ENCODE peak calls at places on chromosomes 7 and 10, in seven cellular contexts. One of them, this sample, is unnamed.
A peak's percentile ranks its signal among the peaks of the same experiment; 100 is the strongest.

GRCh38 chr7:111560773-111561658 is 1.3 kb downstream of the IMMP2L start:
- DNase-seq in mammary epithelial cell: peak; percentile 48
- DNase-seq in AG04450: no peak
- DNase-seq in MM.1S: no peak
- DNase-seq in aorta: no peak
- DNase-seq in kidney: no peak
- DNase-seq in hepatocyte: peak; percentile 19
- DNase-seq in this sample: no peak

GRCh38 chr7:128948976-128949760 is 11.4 kb downstream of the IRF5 start:
- DNase-seq in hepatocyte: no peak
- DNase-seq in MM.1S: no peak
- DNase-seq in kidney: no peak
- DNase-seq in mammary epithelial cell: no peak
- DNase-seq in aorta: no peak
- DNase-seq in AG04450: no peak
- DNase-seq in this sample: no peak

GRCh38 chr10:110501142-110501937 is 3.6 kb downstream of the DUSP5 start:
- DNase-seq in hepatocyte: peak; percentile 92
- DNase-seq in mammary epithelial cell: peak; percentile 92
- DNase-seq in aorta: peak; percentile 93
- DNase-seq in MM.1S: peak; percentile 77
- DNase-seq in kidney: peak; percentile 95
- DNase-seq in AG04450: peak; percentile 78
- DNase-seq in this sample: no peak

GRCh38 chr10:53598914-53599313 is 826.3 kb upstream of the MBL2 start:
- DNase-seq in kidney: no peak
- DNase-seq in aorta: no peak
- DNase-seq in MM.1S: no peak
- DNase-seq in mammary epithelial cell: peak; percentile 92
- DNase-seq in hepatocyte: no peak
- DNase-seq in AG04450: no peak
- DNase-seq in this sample: peak; percentile 25

GRCh38 chr10:113015201-113015600 is 65.2 kb downstream of the TCF7L2 start:
- DNase-seq in AG04450: no peak
- DNase-seq in kidney: no peak
- DNase-seq in mammary epithelial cell: no peak
- DNase-seq in MM.1S: no peak
- DNase-seq in aorta: no peak
- DNase-seq in hepatocyte: no peak
- DNase-seq in this sample: no peak

GRCh38 chr10:70053896-70054641 is 1.4 kb downstream of the MACROH2A2 start:
- DNase-seq in aorta: peak; percentile 50
- DNase-seq in AG04450: no peak
- DNase-seq in MM.1S: no peak
- DNase-seq in mammary epithelial cell: peak; percentile 32
- DNase-seq in kidney: no peak
- DNase-seq in hepatocyte: peak; percentile 47
- DNase-seq in this sample: no peak

GRCh38 chr7:65239707-65240352 is 133.8 kb upstream of the ZNF92 start:
- DNase-seq in MM.1S: no peak
- DNase-seq in kidney: peak; percentile 80
- DNase-seq in hepatocyte: peak; percentile 60
- DNase-seq in AG04450: no peak
- DNase-seq in aorta: peak; percentile 54
- DNase-seq in mammary epithelial cell: peak; percentile 8
- DNase-seq in this sample: no peak

GRCh38 chr7:29289156-29290021 is 94.8 kb downstream of the CHN2 start:
- DNase-seq in aorta: peak; percentile 66
- DNase-seq in AG04450: no peak
- DNase-seq in hepatocyte: no peak
- DNase-seq in mammary epithelial cell: no peak
- DNase-seq in kidney: no peak
- DNase-seq in MM.1S: no peak
- DNase-seq in this sample: no peak

GRCh38 chr7:76369011-76369410 is 10.2 kb upstream of the YWHAG start:
- DNase-seq in hepatocyte: no peak
- DNase-seq in aorta: no peak
- DNase-seq in kidney: peak; percentile 29
- DNase-seq in MM.1S: no peak
- DNase-seq in mammary epithelial cell: peak; percentile 31
- DNase-seq in AG04450: no peak
- DNase-seq in this sample: no peak

GRCh38 chr10:3331104-3331645 is 158.6 kb upstream of the PITRM1 start:
- DNase-seq in kidney: no peak
- DNase-seq in aorta: no peak
- DNase-seq in hepatocyte: no peak
- DNase-seq in mammary epithelial cell: no peak
- DNase-seq in AG04450: no peak
- DNase-seq in MM.1S: no peak
- DNase-seq in this sample: no peak

GRCh38 chr7:140222797-140223196 is 46.0 kb upstream of the KDM7A start:
- DNase-seq in AG04450: no peak
- DNase-seq in MM.1S: no peak
- DNase-seq in mammary epithelial cell: no peak
- DNase-seq in kidney: no peak
- DNase-seq in aorta: no peak
- DNase-seq in hepatocyte: no peak
- DNase-seq in this sample: no peak

GRCh38 chr7:140229591-140230516 is 53.1 kb upstream of the KDM7A start:
- DNase-seq in aorta: peak; percentile 49
- DNase-seq in MM.1S: peak; percentile 59
- DNase-seq in kidney: peak; percentile 80
- DNase-seq in AG04450: no peak
- DNase-seq in mammary epithelial cell: no peak
- DNase-seq in hepatocyte: no peak
- DNase-seq in this sample: no peak

GRCh38 chr7:140223515-140224221 is 46.9 kb upstream of the KDM7A start:
- DNase-seq in aorta: no peak
- DNase-seq in MM.1S: no peak
- DNase-seq in AG04450: no peak
- DNase-seq in mammary epithelial cell: no peak
- DNase-seq in kidney: no peak
- DNase-seq in hepatocyte: no peak
- DNase-seq in this sample: no peak

GRCh38 chr7:140229101-140229525 is 52.3 kb upstream of the KDM7A start:
- DNase-seq in AG04450: no peak
- DNase-seq in kidney: no peak
- DNase-seq in aorta: no peak
- DNase-seq in mammary epithelial cell: no peak
- DNase-seq in MM.1S: no peak
- DNase-seq in hepatocyte: no peak
- DNase-seq in this sample: no peak

DNA sequence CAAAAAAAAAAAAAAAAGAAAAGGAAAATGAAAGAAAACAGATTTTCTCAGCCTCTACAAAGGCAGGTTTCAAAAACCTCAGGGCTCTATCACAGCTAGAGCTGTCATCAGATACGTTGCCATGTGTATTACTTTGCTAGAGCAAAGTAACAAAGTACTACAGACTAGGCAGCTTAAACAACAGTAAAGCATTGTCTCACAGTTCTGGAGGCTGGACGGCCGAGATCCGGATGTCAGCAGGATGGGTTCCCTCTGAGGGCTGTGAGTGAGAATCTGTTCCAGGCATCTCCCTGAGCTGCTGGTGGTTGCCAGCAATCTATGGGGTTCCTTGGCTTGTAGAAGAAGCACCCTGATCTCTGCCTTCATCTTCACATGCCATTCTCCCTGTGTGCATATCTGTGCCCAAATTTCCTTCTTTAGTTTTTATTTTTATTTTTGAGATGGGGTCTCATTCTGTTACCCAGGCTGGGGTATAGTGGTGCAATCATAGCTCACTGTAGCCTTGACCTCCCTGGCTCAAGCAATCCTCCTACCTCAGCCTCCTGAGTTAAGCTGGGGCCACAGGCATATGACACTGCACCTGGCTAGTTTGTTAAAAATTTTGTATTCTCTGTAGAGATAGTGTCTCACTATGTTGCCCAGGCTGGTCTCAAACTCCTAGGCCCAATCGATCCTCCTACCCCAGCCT is 48.9 kb upstream of the KDM7A start:
- DNase-seq in mammary epithelial cell: no peak
- DNase-seq in MM.1S: peak; percentile 42
- DNase-seq in hepatocyte: no peak
- DNase-seq in kidney: no peak
- DNase-seq in AG04450: no peak
- DNase-seq in aorta: no peak
- DNase-seq in this sample: no peak
- H3K27ac ChIP-seq in mammary epithelial cell: no peak overlapping the region
- H3K27ac ChIP-seq in MM.1S: no peak overlapping the region
- H3K27ac ChIP-seq in hepatocyte: no peak overlapping the region
- H3K27ac ChIP-seq in kidney: no peak overlapping the region
- H3K27ac ChIP-seq in AG04450: no peak overlapping the region
- H3K27ac ChIP-seq in aorta: no peak overlapping the region
- H3K27ac ChIP-seq in this sample: no peak overlapping the region

GRCh38 chr7:36600314-36600682 is 124.0 kb downstream of the AOAH start:
- DNase-seq in MM.1S: no peak
- DNase-seq in AG04450: no peak
- DNase-seq in mammary epithelial cell: no peak
- DNase-seq in hepatocyte: no peak
- DNase-seq in kidney: no peak
- DNase-seq in aorta: no peak
- DNase-seq in this sample: no peak

GRCh38 chr7:36600869-36601530 is 123.3 kb downstream of the AOAH start:
- DNase-seq in mammary epithelial cell: peak; percentile 89
- DNase-seq in kidney: no peak
- DNase-seq in aorta: no peak
- DNase-seq in MM.1S: no peak
- DNase-seq in AG04450: peak; percentile 8
- DNase-seq in hepatocyte: peak; percentile 56
- DNase-seq in this sample: peak; percentile 23

GRCh38 chr7:36598056-36598675 is 126.1 kb downstream of the AOAH start:
- DNase-seq in aorta: no peak
- DNase-seq in mammary epithelial cell: no peak
- DNase-seq in MM.1S: no peak
- DNase-seq in kidney: no peak
- DNase-seq in AG04450: no peak
- DNase-seq in hepatocyte: peak; percentile 19
- DNase-seq in this sample: no peak

GRCh38 chr7:36601596-36601995 is 122.7 kb downstream of the AOAH start:
- DNase-seq in MM.1S: no peak
- DNase-seq in hepatocyte: no peak
- DNase-seq in aorta: no peak
- DNase-seq in kidney: no peak
- DNase-seq in mammary epithelial cell: no peak
- DNase-seq in AG04450: no peak
- DNase-seq in this sample: no peak

DNA sequence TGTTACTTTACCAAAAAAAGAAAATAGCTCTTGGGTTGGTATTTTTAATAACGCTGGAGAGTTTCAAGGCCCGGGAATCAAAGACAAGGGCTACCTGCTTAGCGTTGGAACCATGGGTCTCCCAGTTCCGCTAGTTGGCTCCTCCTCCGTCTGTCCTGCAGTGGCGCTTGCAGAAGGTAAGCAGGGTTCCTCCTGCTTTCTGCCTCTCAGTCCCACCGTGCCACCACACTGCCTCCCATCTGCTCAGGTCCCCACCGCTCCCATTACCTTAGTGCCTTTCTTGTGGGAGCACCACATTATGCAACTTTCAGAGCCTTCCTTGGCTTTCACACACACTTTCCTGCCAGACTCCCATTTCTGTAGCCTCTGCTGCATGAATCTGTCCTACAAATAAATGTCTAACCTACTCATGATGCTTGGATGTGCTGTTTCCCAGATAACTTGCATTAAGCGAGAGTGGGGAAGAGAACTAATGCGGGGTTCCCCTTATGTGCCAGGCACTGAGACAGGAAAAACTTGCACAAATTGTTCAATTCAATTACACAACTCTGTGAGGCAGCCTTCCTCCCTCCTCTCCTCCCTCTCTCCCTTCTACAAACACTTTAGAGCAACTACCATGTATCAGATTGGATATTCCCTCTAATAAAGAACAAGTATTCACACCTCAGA is 124.5 kb downstream of the AOAH start:
- DNase-seq in kidney: no peak
- DNase-seq in hepatocyte: no peak
- DNase-seq in mammary epithelial cell: peak; percentile 26
- DNase-seq in MM.1S: no peak
- DNase-seq in AG04450: no peak
- DNase-seq in aorta: no peak
- DNase-seq in this sample: no peak
- H3K27ac ChIP-seq in kidney: no peak overlapping the region
- H3K27ac ChIP-seq in hepatocyte: no peak overlapping the region
- H3K27ac ChIP-seq in mammary epithelial cell: no peak overlapping the region
- H3K27ac ChIP-seq in MM.1S: no peak overlapping the region
- H3K27ac ChIP-seq in AG04450: no peak overlapping the region
- H3K27ac ChIP-seq in aorta: no peak overlapping the region
- H3K27ac ChIP-seq in this sample: no peak overlapping the region

GRCh38 chr7:51455513-51455912 is 138.9 kb upstream of the COBL start:
- DNase-seq in kidney: no peak
- DNase-seq in AG04450: no peak
- DNase-seq in mammary epithelial cell: no peak
- DNase-seq in aorta: no peak
- DNase-seq in hepatocyte: no peak
- DNase-seq in MM.1S: no peak
- DNase-seq in this sample: no peak
- H3K27ac ChIP-seq in kidney: no peak overlapping the region
- H3K27ac ChIP-seq in AG04450: no peak overlapping the region
- H3K27ac ChIP-seq in mammary epithelial cell: no peak overlapping the region
- H3K27ac ChIP-seq in aorta: no peak overlapping the region
- H3K27ac ChIP-seq in hepatocyte: no peak overlapping the region
- H3K27ac ChIP-seq in MM.1S: no peak overlapping the region
- H3K27ac ChIP-seq in this sample: no peak overlapping the region

GRCh38 chr10:86048973-86049372 is 317.6 kb downstream of the GRID1 start:
- DNase-seq in AG04450: no peak
- DNase-seq in aorta: no peak
- DNase-seq in MM.1S: no peak
- DNase-seq in hepatocyte: no peak
- DNase-seq in kidney: no peak
- DNase-seq in mammary epithelial cell: no peak
- DNase-seq in this sample: no peak

GRCh38 chr10:86047588-86047987 is 319.0 kb downstream of the GRID1 start:
- DNase-seq in MM.1S: peak; percentile 65
- DNase-seq in mammary epithelial cell: no peak
- DNase-seq in hepatocyte: no peak
- DNase-seq in aorta: no peak
- DNase-seq in AG04450: no peak
- DNase-seq in kidney: no peak
- DNase-seq in this sample: no peak

GRCh38 chr10:86046845-86047460 is 319.6 kb downstream of the GRID1 start:
- DNase-seq in hepatocyte: no peak
- DNase-seq in AG04450: no peak
- DNase-seq in aorta: no peak
- DNase-seq in MM.1S: no peak
- DNase-seq in mammary epithelial cell: no peak
- DNase-seq in kidney: no peak
- DNase-seq in this sample: no peak

GRCh38 chr10:86048571-86048970 is 318.0 kb downstream of the GRID1 start:
- DNase-seq in kidney: no peak
- DNase-seq in hepatocyte: no peak
- DNase-seq in AG04450: no peak
- DNase-seq in MM.1S: no peak
- DNase-seq in mammary epithelial cell: no peak
- DNase-seq in aorta: no peak
- DNase-seq in this sample: no peak

DNA sequence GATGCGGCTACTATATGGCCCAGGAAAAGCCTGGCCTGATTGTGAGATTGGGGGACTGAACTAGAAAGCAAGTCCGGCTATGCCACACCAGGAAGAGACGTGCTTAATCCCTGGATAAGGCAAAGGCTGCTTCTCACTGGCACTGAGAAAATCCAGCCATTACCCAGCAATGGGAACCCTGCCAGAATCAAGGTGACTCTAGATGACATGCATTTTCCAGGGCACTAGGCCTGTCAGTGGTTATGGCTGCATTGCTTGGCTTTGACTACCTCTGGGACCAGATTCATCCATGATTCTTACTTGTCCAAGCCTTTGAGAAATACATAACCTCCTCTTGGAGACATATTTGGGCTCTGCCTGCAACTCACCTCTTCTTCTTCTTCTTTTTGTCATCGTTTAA is 317.2 kb downstream of the GRID1 start:
- DNase-seq in MM.1S: no peak
- DNase-seq in mammary epithelial cell: no peak
- DNase-seq in aorta: no peak
- DNase-seq in AG04450: no peak
- DNase-seq in hepatocyte: no peak
- DNase-seq in kidney: no peak
- DNase-seq in this sample: no peak
- H3K27ac ChIP-seq in MM.1S: no peak overlapping the region
- H3K27ac ChIP-seq in mammary epithelial cell: no peak overlapping the region
- H3K27ac ChIP-seq in aorta: no peak overlapping the region
- H3K27ac ChIP-seq in AG04450: no peak overlapping the region
- H3K27ac ChIP-seq in hepatocyte: no peak overlapping the region
- H3K27ac ChIP-seq in kidney: no peak overlapping the region
- H3K27ac ChIP-seq in this sample: no peak overlapping the region